ENCODE peak calls at places on chromosomes 5 and 9, in four cellular contexts. Z, W, S and B are unnamed samples.

GRCh38 chr5:168057905-168058304 is 233.5 kb upstream of the WWC1 start:
- DNase-seq in W (no peak), S (no peak), Z (no peak), B (no peak)

GRCh38 chr5:134568761-134569725 is 43.6 kb downstream of the JADE2 start:
- DNase-seq in Z (peak), S (peak), W (no peak), B (peak)

GRCh38 chr9:74025402-74025894 is 471.7 kb upstream of the RORB start:
- DNase-seq in W (no peak), Z (no peak), S (no peak), B (no peak)

GRCh38 chr5:127652952-127653611 is 4.2 kb downstream of the CTXN3 start:
- DNase-seq in W (no peak), Z (no peak), S (no peak), B (no peak)

GRCh38 chr5:23268136-23268535 is 239.3 kb upstream of the PRDM9 start:
- DNase-seq in W (no peak), Z (no peak), S (no peak), B (no peak)

GRCh38 chr5:139293504-139294371 is at the start of gene MATR3:
- DNase-seq in S (peak), Z (peak), W (peak), B (peak)

GRCh38 chr5:103624748-103625147 is 62.2 kb upstream of the NUDT12 start:
- DNase-seq in S (no peak), Z (no peak), W (no peak), B (no peak)

GRCh38 chr9:137778914-137779313 is 98.7 kb upstream of the CACNA1B start:
- DNase-seq in W (no peak), S (no peak), Z (no peak), B (no peak)

GRCh38 chr9:614421-614820 is 227.1 kb upstream of the DMRT1 start:
- DNase-seq in Z (peak), W (no peak), S (peak), B (no peak)

GRCh38 chr5:33465120-33465519 is 24.4 kb downstream of the TARS1 start:
- DNase-seq in Z (no peak), S (no peak), W (no peak), B (no peak)

GRCh38 chr5:132275367-132276220 is 18.1 kb downstream of the PDLIM4 start:
- DNase-seq in Z (no peak), W (no peak), S (no peak), B (no peak)

GRCh38 chr9:130763585-130764200 is 70.1 kb downstream of the EXOSC2 start:
- DNase-seq in Z (no peak), W (no peak), S (no peak), B (no peak)

GRCh38 chr9:12776775-12777055 is 1.9 kb downstream of the LURAP1L start:
- DNase-seq in W (no peak), S (no peak), Z (no peak), B (no peak)

GRCh38 chr9:125631391-125632085 is 75.5 kb downstream of the MAPKAP1 start:
- DNase-seq in S (no peak), W (no peak), Z (peak), B (no peak)

GRCh38 chr5:180162304-180162661 is 46.7 kb downstream of the RASGEF1C start:
- DNase-seq in S (no peak), W (no peak), Z (no peak), B (no peak)

GRCh38 chr9:136604823-136605525 is 57.7 kb upstream of the EGFL7 start:
- DNase-seq in W (no peak), S (no peak), Z (no peak), B (no peak)

GRCh38 chr5:17218353-17219005 is 1.0 kb downstream of the BASP1 start:
- DNase-seq in S (peak), W (peak), Z (peak), B (no peak)

GRCh38 chr5:56172225-56172624 is 60.9 kb downstream of the ANKRD55 start:
- DNase-seq in Z (no peak), W (no peak), S (no peak), B (no peak)
- H3K27ac ChIP-seq in Z (no peak), W (no peak), S (peak), B (no peak)

GRCh38 chr5:109412981-109413402 is 3.2 kb upstream of the PJA2 start:
- DNase-seq in S (no peak), W (no peak), Z (peak), B (peak)

GRCh38 chr5:109411627-109412026 is 1.9 kb upstream of the PJA2 start:
- DNase-seq in S (no peak), Z (peak), W (no peak), B (no peak)

GRCh38 chr5:109410389-109411174 is 808 bp upstream of the PJA2 start:
- DNase-seq in W (peak), S (peak), Z (peak), B (peak)

GRCh38 chr5:109411175-109411514 is 1.4 kb upstream of the PJA2 start:
- DNase-seq in W (no peak), S (no peak), Z (no peak), B (no peak)

DNA sequence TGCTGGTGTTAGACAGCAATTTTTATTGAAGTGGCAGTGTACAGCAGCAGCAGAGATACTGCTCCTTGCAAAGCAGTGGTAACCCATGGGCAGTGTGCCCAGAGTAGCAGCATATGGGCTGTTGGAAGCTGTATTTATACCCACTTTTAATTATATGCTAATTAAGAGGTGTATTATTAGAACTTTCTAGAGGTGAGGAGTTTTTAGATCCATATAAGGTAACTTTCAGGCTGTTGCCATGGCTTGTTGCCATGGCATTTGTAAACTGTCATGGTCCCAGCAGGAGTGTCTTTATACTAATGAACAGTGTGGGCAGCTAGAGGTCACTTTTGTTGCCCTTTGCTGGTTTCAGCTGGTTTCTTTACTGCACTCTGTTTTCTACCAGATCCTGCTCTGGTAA is 3.7 kb upstream of the PJA2 start:
- DNase-seq in S (peak), W (peak), Z (peak), B (no peak)
- H3K27ac ChIP-seq in S (peak), W (peak), Z (peak), B (peak)

DNA sequence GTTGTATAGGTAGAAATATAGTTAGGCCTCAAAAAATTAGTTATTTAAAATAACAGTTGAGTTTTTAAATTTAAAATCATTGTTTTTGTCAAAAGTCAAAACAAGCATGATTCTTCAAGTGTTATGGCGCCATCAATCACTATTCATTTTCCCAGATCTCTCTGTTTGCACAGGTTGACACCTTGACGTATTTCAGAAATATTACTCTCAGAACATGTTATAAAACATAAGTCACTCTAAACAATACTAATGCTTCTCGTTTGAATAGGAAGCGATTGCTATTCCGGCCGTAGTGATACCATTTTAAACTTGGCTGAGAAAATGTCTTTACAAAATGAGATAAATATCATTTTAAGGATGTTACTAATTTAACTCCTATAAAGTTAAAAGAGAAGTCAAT is 126.1 kb upstream of the VCAN start:
- DNase-seq in W (no peak), Z (no peak), S (no peak), B (no peak)
- H3K27ac ChIP-seq in W (no peak), Z (no peak), S (no peak), B (no peak)

DNA sequence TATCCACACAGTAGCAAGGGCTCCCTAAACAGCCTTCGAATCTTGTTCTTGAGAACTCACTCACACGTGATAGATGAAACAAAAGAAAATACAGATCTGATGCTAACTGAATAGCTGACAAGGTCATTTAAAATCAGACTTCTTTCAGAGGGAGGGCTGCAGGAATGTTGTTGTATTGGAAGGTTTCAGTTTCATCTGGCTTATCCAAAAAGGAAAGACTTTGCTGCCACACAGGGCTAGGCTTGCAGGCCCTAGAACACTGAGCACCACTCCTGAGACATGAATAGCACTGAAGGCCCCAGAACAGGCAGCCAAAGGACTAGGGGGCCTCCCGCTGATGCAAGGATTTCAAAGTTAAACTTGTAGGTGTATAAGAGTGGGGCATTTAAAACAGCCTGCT is 3.1 kb downstream of the CD180 start:
- DNase-seq in Z (no peak), S (no peak), W (no peak), B (no peak)
- H3K27ac ChIP-seq in Z (no peak), S (no peak), W (no peak), B (peak)

DNA sequence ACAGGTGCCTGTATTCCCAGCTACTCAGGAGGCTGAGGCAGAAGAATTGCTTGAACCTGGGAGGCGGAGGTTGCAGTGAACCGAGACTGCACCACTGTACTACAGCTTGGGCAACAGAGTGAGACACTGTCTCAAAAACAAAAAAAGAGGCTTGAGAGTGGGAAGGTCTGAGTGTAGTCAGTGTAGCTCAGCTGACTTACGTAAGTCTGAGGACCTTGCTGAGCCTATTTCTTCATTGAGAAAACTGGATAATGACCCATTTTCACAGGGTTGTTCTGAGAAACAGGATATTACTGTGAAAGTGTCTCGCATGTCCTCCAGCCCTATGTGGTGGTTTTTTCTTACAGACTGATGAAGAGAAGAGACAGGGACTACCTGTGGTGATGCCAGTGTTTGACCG is 66.7 kb downstream of the WDR41 start:
- DNase-seq in S (no peak), Z (no peak), W (no peak), B (no peak)
- H3K27ac ChIP-seq in S (no peak), Z (no peak), W (no peak), B (no peak)

GRCh38 chr5:177489119-177489716 is 8.2 kb downstream of the PDLIM7 start:
- DNase-seq in S (no peak), Z (no peak), W (no peak), B (no peak)
- H3K27ac ChIP-seq in S (no peak), Z (no peak), W (no peak), B (no peak)

DNA sequence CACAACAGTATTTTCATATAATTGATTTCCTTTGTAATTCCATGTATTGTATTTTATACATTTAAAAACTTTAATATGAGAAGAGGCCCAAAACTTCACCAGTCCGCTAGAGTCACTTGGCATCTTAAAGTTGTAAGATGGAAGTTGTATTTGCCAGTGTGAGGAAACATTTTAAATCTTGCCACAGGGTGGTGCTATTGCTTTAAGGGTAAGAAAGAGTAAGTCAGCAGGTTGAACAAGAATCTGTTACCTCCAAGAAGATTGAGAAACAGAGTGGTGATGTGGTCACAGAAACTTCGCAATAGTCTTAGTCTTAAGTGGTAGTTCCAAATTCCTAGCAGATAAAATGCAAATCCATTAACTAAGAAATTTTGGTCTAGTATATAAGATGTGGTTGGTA is 39.8 kb upstream of the RANBP6 start:
- DNase-seq in W (peak), S (peak), Z (peak), B (no peak)
- H3K27ac ChIP-seq in W (no peak), S (no peak), Z (no peak), B (no peak)